ENCODE peak calls at places on chromosomes 16 and 17, in six cellular contexts. One of them, this sample, is unnamed.

GRCh38 chr16:27258241-27258734 is 10.3 kb downstream of the NSMCE1 start:
- DNase-seq in psoas muscle: no peak
- DNase-seq in natural killer cell: no peak
- DNase-seq in CD4-positive, alpha-beta T cell: no peak
- DNase-seq in WTC11: no peak
- DNase-seq in body of pancreas: no peak
- DNase-seq in this sample: no peak

GRCh38 chr17:4293572-4293971 is 29.8 kb upstream of the ANKFY1 start:
- DNase-seq in psoas muscle: no peak
- DNase-seq in CD4-positive, alpha-beta T cell: no peak
- DNase-seq in natural killer cell: no peak
- DNase-seq in WTC11: no peak
- DNase-seq in body of pancreas: no peak
- DNase-seq in this sample: no peak

GRCh38 chr17:35809855-35810461 is 674 bp downstream of the TAF15 start:
- DNase-seq in WTC11: no peak
- DNase-seq in body of pancreas: no peak
- DNase-seq in psoas muscle: no peak
- DNase-seq in natural killer cell: no peak
- DNase-seq in CD4-positive, alpha-beta T cell: no peak
- DNase-seq in this sample: no peak

GRCh38 chr17:57670769-57671545 is 74.1 kb downstream of the CCDC182 start:
- DNase-seq in psoas muscle: no peak
- DNase-seq in body of pancreas: no peak
- DNase-seq in WTC11: no peak
- DNase-seq in natural killer cell: no peak
- DNase-seq in CD4-positive, alpha-beta T cell: no peak
- DNase-seq in this sample: no peak

GRCh38 chr17:60887607-60888028 is 210.0 kb downstream of the BCAS3 start:
- DNase-seq in CD4-positive, alpha-beta T cell: no peak
- DNase-seq in natural killer cell: no peak
- DNase-seq in WTC11: no peak
- DNase-seq in psoas muscle: no peak
- DNase-seq in body of pancreas: no peak
- DNase-seq in this sample: no peak

GRCh38 chr17:21463204-21463661 is 87.1 kb downstream of the KCNJ12 start:
- DNase-seq in body of pancreas: no peak
- DNase-seq in CD4-positive, alpha-beta T cell: no peak
- DNase-seq in WTC11: no peak
- DNase-seq in natural killer cell: peak
- DNase-seq in psoas muscle: no peak
- DNase-seq in this sample: no peak

GRCh38 chr16:84606081-84606875 is 11.6 kb downstream of the COTL1 start:
- DNase-seq in body of pancreas: no peak
- DNase-seq in CD4-positive, alpha-beta T cell: no peak
- DNase-seq in psoas muscle: no peak
- DNase-seq in natural killer cell: no peak
- DNase-seq in WTC11: no peak
- DNase-seq in this sample: no peak

GRCh38 chr17:8470447-8471047 is 34.9 kb downstream of the NDEL1 start:
- DNase-seq in psoas muscle: peak
- DNase-seq in natural killer cell: no peak
- DNase-seq in body of pancreas: no peak
- DNase-seq in WTC11: no peak
- DNase-seq in CD4-positive, alpha-beta T cell: no peak
- DNase-seq in this sample: no peak

GRCh38 chr17:41678907-41679739 is 9.6 kb upstream of the EIF1 start:
- DNase-seq in body of pancreas: no peak
- DNase-seq in natural killer cell: peak
- DNase-seq in CD4-positive, alpha-beta T cell: no peak
- DNase-seq in WTC11: no peak
- DNase-seq in psoas muscle: no peak
- DNase-seq in this sample: peak

GRCh38 chr16:86012221-86012620 is 113.3 kb downstream of the IRF8 start:
- DNase-seq in WTC11: no peak
- DNase-seq in natural killer cell: no peak
- DNase-seq in body of pancreas: no peak
- DNase-seq in CD4-positive, alpha-beta T cell: no peak
- DNase-seq in psoas muscle: no peak
- DNase-seq in this sample: no peak

GRCh38 chr17:5678171-5678570 is 93.9 kb upstream of the NLRP1 start:
- DNase-seq in CD4-positive, alpha-beta T cell: no peak
- DNase-seq in psoas muscle: no peak
- DNase-seq in natural killer cell: no peak
- DNase-seq in body of pancreas: no peak
- DNase-seq in WTC11: no peak
- DNase-seq in this sample: no peak

GRCh38 chr16:89073346-89074221 is 20.1 kb upstream of the ACSF3 start:
- DNase-seq in WTC11: no peak
- DNase-seq in psoas muscle: no peak
- DNase-seq in body of pancreas: no peak
- DNase-seq in CD4-positive, alpha-beta T cell: no peak
- DNase-seq in natural killer cell: no peak
- DNase-seq in this sample: no peak

GRCh38 chr17:45221081-45221996 is at the start of gene FMNL1:
- DNase-seq in body of pancreas: no peak
- DNase-seq in psoas muscle: peak
- DNase-seq in CD4-positive, alpha-beta T cell: peak
- DNase-seq in natural killer cell: peak
- DNase-seq in WTC11: peak
- DNase-seq in this sample: peak

GRCh38 chr16:8905795-8906591 is 23.8 kb downstream of the LITAFD start:
- DNase-seq in CD4-positive, alpha-beta T cell: no peak
- DNase-seq in WTC11: peak
- DNase-seq in psoas muscle: no peak
- DNase-seq in natural killer cell: no peak
- DNase-seq in body of pancreas: no peak
- DNase-seq in this sample: no peak

GRCh38 chr17:28511858-28512461 is 5.8 kb downstream of the FOXN1 start:
- DNase-seq in psoas muscle: no peak
- DNase-seq in body of pancreas: no peak
- DNase-seq in natural killer cell: no peak
- DNase-seq in WTC11: no peak
- DNase-seq in CD4-positive, alpha-beta T cell: no peak
- DNase-seq in this sample: no peak

GRCh38 chr17:34054495-34054894 is 200.6 kb upstream of the CCL2 start:
- DNase-seq in CD4-positive, alpha-beta T cell: no peak
- DNase-seq in natural killer cell: no peak
- DNase-seq in WTC11: no peak
- DNase-seq in psoas muscle: no peak
- DNase-seq in body of pancreas: no peak
- DNase-seq in this sample: no peak

DNA sequence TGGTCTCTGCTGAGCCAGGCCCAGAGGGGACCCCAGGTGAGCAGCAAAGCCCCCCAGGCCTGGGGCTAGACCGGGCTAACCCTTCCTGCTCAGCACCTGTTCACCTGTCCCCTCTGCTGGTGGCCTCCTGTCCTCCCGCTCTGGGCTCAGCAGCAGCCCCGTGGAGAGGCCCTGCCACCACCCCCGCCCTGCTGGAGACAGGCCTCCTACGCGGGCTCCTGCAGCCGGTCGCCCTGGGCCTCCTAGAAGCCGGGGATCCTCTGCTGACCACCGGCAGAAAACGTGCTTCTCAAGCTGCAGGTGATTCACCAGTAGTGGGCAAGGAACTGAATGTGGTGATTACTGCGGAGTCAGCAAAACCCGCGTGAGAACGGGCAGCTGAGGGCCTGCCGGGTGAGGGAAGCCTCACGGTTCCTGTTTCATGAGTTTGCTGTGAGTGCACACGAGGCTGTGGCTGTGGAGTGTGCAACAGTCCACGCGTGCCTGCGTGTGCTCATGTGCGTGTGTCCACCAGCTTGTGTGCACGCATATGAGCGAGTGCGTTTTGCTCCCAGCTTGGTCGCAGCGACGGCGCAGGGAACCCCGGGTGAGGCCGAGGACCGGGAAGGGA is 792 bp downstream of the SECTM1 start:
- DNase-seq in CD4-positive, alpha-beta T cell: no peak
- DNase-seq in psoas muscle: peak
- DNase-seq in body of pancreas: peak
- DNase-seq in WTC11: no peak
- DNase-seq in natural killer cell: no peak
- DNase-seq in this sample: peak
- TF ChIP-seq CTCF in CD4-positive, alpha-beta T cell: no peak
- TF ChIP-seq CTCF in psoas muscle: no peak
- TF ChIP-seq CTCF in body of pancreas: no peak
- TF ChIP-seq CTCF in WTC11: no peak
- TF ChIP-seq CTCF in natural killer cell: no peak
- TF ChIP-seq CTCF in this sample: no peak

DNA sequence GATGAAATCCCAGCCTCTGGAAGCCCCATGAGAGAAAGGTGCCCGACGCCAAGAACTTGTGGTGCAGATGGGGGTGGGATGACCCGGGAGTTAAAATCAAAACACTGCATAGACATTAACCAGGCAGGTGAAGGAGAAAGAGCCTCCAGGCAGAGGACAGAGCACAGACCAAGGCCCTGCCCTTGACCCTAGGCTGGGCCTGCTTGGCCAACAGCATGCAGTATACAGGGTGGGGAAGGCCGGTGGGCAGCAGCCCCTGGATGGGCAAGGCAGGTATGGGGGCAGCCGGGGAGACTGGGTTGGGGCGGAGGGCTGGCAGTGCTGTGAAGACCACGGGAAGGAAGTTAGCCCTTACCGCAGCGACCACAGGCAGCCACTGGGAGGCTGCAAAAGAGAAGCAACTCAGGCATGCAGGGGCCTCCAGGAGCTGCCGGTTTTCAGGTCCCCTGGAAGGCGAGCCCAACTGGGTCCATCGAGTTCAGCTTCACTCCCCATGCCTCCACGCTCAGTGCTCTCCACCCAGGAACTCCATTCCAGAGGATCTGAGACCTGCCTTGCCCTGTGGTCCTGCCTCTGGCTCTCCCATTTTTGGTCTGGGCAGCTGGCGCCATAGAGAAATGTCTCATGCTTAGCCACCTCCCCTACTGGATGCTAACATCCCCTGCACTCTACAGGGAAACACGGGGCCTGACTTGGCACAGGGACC is 81.2 kb downstream of the C16orf95 start:
- DNase-seq in WTC11: peak
- DNase-seq in CD4-positive, alpha-beta T cell: no peak
- DNase-seq in natural killer cell: no peak
- DNase-seq in psoas muscle: no peak
- DNase-seq in body of pancreas: no peak
- DNase-seq in this sample: no peak
- TF ChIP-seq CTCF in WTC11: no peak
- TF ChIP-seq CTCF in CD4-positive, alpha-beta T cell: no peak
- TF ChIP-seq CTCF in natural killer cell: no peak
- TF ChIP-seq CTCF in psoas muscle: no peak
- TF ChIP-seq CTCF in body of pancreas: no peak
- TF ChIP-seq CTCF in this sample: no peak

DNA sequence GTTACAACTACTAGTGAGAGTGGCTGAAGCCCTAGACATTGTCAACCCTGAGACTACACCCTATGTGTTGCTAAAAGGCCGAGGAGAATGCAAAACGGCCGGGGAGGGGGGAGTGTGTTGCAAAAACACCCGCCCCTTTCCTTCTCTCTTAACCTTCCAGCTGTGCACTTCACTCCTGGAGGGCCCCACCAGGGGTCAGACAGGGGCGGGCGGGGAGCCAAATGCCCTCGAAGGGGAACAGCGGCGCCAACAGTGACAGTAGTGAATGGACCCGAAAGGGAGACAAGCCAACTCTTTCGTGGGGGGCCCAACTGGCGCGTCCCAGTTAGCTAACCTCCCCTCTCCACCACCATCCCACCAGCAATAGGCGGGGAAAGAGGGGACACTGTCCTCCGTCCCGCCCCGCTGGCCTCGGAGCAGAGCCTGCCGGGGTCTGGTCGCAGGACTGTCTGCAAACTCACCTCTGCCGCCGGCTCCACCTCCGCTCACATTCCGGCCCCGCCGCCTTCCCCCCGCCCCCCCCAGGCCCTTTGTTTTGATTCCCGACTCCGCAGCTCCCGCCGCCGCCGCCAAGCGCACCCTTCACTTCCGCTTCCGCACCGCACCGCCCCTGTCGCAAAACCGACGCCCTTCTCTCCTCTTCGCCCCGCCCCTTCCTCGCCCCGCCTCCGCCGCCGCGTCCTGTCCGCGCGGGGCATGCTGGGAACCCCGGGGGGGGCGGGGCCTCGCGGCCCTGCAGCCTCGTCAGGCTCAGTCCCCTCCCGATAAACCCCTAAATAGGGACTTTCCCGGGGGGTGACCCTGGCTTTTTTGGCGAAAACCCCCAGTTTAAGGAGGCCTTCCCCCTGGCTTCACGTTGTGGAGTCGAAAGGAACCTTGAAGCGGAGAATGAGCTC is at the start of gene MARF1:
- DNase-seq in body of pancreas: peak
- DNase-seq in natural killer cell: peak
- DNase-seq in CD4-positive, alpha-beta T cell: peak
- DNase-seq in psoas muscle: peak
- DNase-seq in WTC11: peak
- DNase-seq in this sample: peak
- TF ChIP-seq CTCF in body of pancreas: no peak
- TF ChIP-seq CTCF in natural killer cell: peak
- TF ChIP-seq CTCF in CD4-positive, alpha-beta T cell: peak
- TF ChIP-seq CTCF in psoas muscle: peak
- TF ChIP-seq CTCF in WTC11: no peak
- TF ChIP-seq CTCF in this sample: peak

DNA sequence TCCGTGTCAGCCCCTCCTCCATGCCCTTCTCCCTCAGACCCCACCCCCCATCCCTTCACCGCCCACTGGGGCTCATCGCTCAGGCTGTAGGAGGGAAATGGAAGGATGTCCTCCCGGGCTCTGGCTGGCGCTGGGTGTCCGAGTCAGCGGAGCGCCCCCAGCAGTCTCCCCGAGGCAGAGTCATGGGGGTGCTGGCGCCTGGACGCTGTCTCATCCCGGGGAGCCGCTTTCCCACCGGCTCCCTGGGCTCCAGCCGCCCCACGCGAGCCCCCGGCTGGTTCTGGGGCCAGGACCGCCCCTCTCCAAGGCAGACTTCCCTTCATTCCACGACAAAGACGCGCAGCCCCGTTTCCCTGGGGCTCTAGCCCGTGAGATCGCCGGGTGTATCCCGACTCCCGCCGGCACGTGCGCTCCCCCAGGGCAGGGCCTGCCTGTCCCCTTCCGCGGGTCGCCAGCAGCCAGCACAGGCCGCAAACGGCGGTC is 398 bp upstream of the ANTKMT start:
- DNase-seq in CD4-positive, alpha-beta T cell: no peak
- DNase-seq in psoas muscle: peak
- DNase-seq in natural killer cell: no peak
- DNase-seq in body of pancreas: no peak
- DNase-seq in WTC11: peak
- DNase-seq in this sample: no peak
- TF ChIP-seq CTCF in CD4-positive, alpha-beta T cell: no peak
- TF ChIP-seq CTCF in psoas muscle: no peak
- TF ChIP-seq CTCF in natural killer cell: no peak
- TF ChIP-seq CTCF in body of pancreas: no peak
- TF ChIP-seq CTCF in WTC11: no peak
- TF ChIP-seq CTCF in this sample: peak